ENCODE peak calls at places on chromosomes 7 and 10, in five cellular contexts. W is NCI-H1417; E is activated naive CD4-positive, alpha-beta T cell treated with anti-CD3 and anti-CD28 coated beads, Interleukin-2, amount 50 U/mL, for 16 hours; S is substantia nigra; Y is GM04503. Q is an unnamed sample.

GRCh38 chr10:62025901-62026879 is 124.7 kb downstream of the ARID5B start:
- DNase-seq in S (no peak), W (no peak), E (no peak), Y (no peak), Q (no peak)

GRCh38 chr7:39606352-39606751 is 17.0 kb upstream of the RALA start:
- DNase-seq in E (no peak), Y (no peak), W (no peak), S (no peak), Q (no peak)

GRCh38 chr7:24756989-24757798 is at the start of gene GSDME:
- DNase-seq in E (peak; percentile 46), W (peak; percentile 77), S (peak; percentile 19), Y (no peak), Q (no peak)

GRCh38 chr7:123679614-123680013 is 23.9 kb downstream of the LMOD2 start:
- DNase-seq in Y (no peak), E (no peak), S (no peak), W (no peak), Q (no peak)

GRCh38 chr10:96587255-96588059 is 645 bp upstream of the TM9SF3 start:
- DNase-seq in S (no peak), Y (no peak), W (peak; percentile 31), E (no peak), Q (peak; percentile 37)

GRCh38 chr10:33781666-33782395 is 447.4 kb upstream of the NRP1 start:
- DNase-seq in S (no peak), E (no peak), Y (no peak), W (no peak), Q (no peak)

GRCh38 chr7:157397751-157398691 is 61.2 kb downstream of the DNAJB6 start:
- DNase-seq in S (no peak), E (no peak), W (peak; percentile 17), Y (peak; percentile 50), Q (peak; percentile 78)

GRCh38 chr10:74103560-74104248 is 46.9 kb downstream of the AP3M1 start:
- DNase-seq in S (no peak), E (no peak), Y (no peak), W (no peak), Q (no peak)

GRCh38 chr10:97543025-97543546 is 29.5 kb upstream of the ANKRD2 start:
- DNase-seq in W (no peak), S (peak; percentile 71), Y (peak; percentile 89), E (peak; percentile 55), Q (peak; percentile 75)

GRCh38 chr7:149490083-149490482 is 7.5 kb downstream of the ZNF746 start:
- DNase-seq in E (no peak), W (no peak), S (no peak), Y (no peak), Q (no peak)

GRCh38 chr7:31071316-31071715 is 19.2 kb downstream of the ADCYAP1R1 start:
- DNase-seq in E (no peak), W (no peak), S (no peak), Y (no peak), Q (no peak)

GRCh38 chr10:124364674-124365073 is 54.0 kb downstream of the OAT start:
- DNase-seq in Y (no peak), W (peak; percentile 33), E (no peak), S (no peak), Q (no peak)

GRCh38 chr7:100897111-100897608 is 1.5 kb upstream of the ACHE start:
- DNase-seq in W (peak; percentile 48), E (peak; percentile 61), Y (no peak), S (no peak), Q (no peak)

GRCh38 chr10:97648557-97649404 is 8.3 kb downstream of the PI4K2A start:
- DNase-seq in W (no peak), Y (peak; percentile 94), S (no peak), E (peak; percentile 20), Q (peak; percentile 93)

GRCh38 chr10:116670706-116671105 is 50.0 kb downstream of the PNLIPRP2 start:
- DNase-seq in E (no peak), S (no peak), Y (no peak), W (no peak), Q (no peak)

GRCh38 chr7:22586806-22587180 is 86.8 kb upstream of the STEAP1B start:
- DNase-seq in S (no peak), Y (no peak), W (no peak), E (no peak), Q (no peak)

GRCh38 chr10:36606234-36606839 is 519.1 kb upstream of the ANKRD30A start:
- DNase-seq in E (no peak), S (no peak), W (no peak), Y (no peak), Q (no peak)

GRCh38 chr7:6232534-6232933 is 39.9 kb downstream of the CYTH3 start:
- DNase-seq in E (no peak), W (no peak), Y (no peak), S (no peak), Q (no peak)